ENCODE peak calls at places on chromosome 18, in ten cellular contexts. S, N, M, R, X, A, K, V, G and H are unnamed samples.

GRCh38 chr18:34084635-34085034 is 140.1 kb downstream of the NOL4 start:
- DNase-seq in X (no peak), R (no peak), N (no peak), G (no peak), K (no peak), V (no peak), A (no peak), M (no peak), S (no peak), H (no peak)

GRCh38 chr18:47397671-47398319 is 146.3 kb upstream of the SKOR2 start:
- DNase-seq in S (no peak), M (peak; percentile 73), G (no peak), V (no peak), R (no peak), K (no peak), N (no peak), A (no peak), X (no peak), H (no peak)

GRCh38 chr18:3623769-3624545 is 174.0 kb downstream of the TGIF1 start:
- DNase-seq in G (peak; percentile 93), S (peak; percentile 40), R (peak; percentile 81), V (peak; percentile 88), N (peak; percentile 21), M (peak; percentile 45), X (peak; percentile 69), A (peak; percentile 97), K (peak; percentile 96), H (peak; percentile 34)

GRCh38 chr18:12373032-12373770 is 3.8 kb downstream of the AFG3L2 start:
- DNase-seq in N (no peak), K (peak; percentile 32), V (no peak), A (no peak), R (no peak), S (no peak), X (no peak), G (no peak), M (no peak), H (no peak)

GRCh38 chr18:70464343-70465114 is 175.7 kb downstream of the SOCS6 start:
- DNase-seq in G (peak; percentile 87), V (peak; percentile 72), N (peak; percentile 44), K (peak; percentile 54), S (peak; percentile 53), X (peak; percentile 54), R (peak; percentile 55), M (peak; percentile 71), A (peak; percentile 60), H (peak; percentile 25)

GRCh38 chr18:79680100-79680879 is 687 bp downstream of the CTDP1 start:
- DNase-seq in K (peak; percentile 49), M (peak; percentile 28), X (peak; percentile 19), V (peak; percentile 68), S (no peak), N (peak; percentile 45), A (peak; percentile 38), G (no peak), R (no peak), H (no peak)

GRCh38 chr18:56445422-56445821 is 193.0 kb downstream of the TXNL1 start:
- DNase-seq in R (no peak), A (no peak), M (no peak), S (no peak), G (no peak), V (no peak), X (no peak), K (no peak), N (no peak), H (no peak)

GRCh38 chr18:76956648-76957047 is 134.3 kb downstream of the ZNF236 start:
- DNase-seq in M (no peak), V (no peak), K (no peak), R (no peak), X (no peak), G (peak; percentile 57), N (no peak), S (no peak), A (no peak), H (no peak)

GRCh38 chr18:68448736-68449135 is 266.2 kb downstream of the TMX3 start:
- DNase-seq in X (no peak), K (peak; percentile 71), V (no peak), R (no peak), S (no peak), N (no peak), A (peak; percentile 88), G (no peak), M (no peak), H (no peak)